ENCODE peak calls at places on chromosomes 4 and X, in four cellular contexts. X is colonic mucosa, L is lower lobe of right lung, Q is heart right ventricle. O is an unnamed sample.

GRCh38 chrX:41922694-41923171 is 621 bp downstream of the CASK start:
- DNase-seq in X (peak; percentile 29), Q (peak; percentile 4), L (peak; percentile 47), O (peak; percentile 58)

GRCh38 chrX:140440891-140441290 is 64.0 kb downstream of the SOX3 start:
- DNase-seq in X (no peak), Q (no peak), L (no peak), O (no peak)

GRCh38 chr4:76690091-76690905 is 207.6 kb downstream of the SOWAHB start:
- DNase-seq in L (no peak), Q (no peak), X (no peak), O (no peak)

GRCh38 chr4:155336242-155336641 is 40.5 kb downstream of the MAP9 start:
- DNase-seq in L (no peak), Q (no peak), X (no peak), O (no peak)

GRCh38 chr4:83686166-83686565 is 150.3 kb downstream of the GPAT3 start:
- DNase-seq in L (no peak), Q (no peak), X (no peak), O (no peak)

GRCh38 chrX:47232197-47232802 is 509 bp upstream of the USP11 start:
- DNase-seq in X (no peak), L (no peak), Q (no peak), O (no peak)

GRCh38 chr4:78205601-78206000 is 148.5 kb downstream of the FRAS1 start:
- DNase-seq in X (no peak), Q (no peak), L (no peak), O (no peak)

GRCh38 chr4:22522206-22522605 is 6.3 kb upstream of the ADGRA3 start:
- DNase-seq in L (no peak), X (no peak), Q (no peak), O (no peak)

GRCh38 chr4:9685692-9686091 is 95.7 kb upstream of the DRD5 start:
- DNase-seq in Q (no peak), L (no peak), X (no peak), O (no peak)

GRCh38 chr4:135840781-135841180 is 1639.2 kb upstream of the PABPC4L start:
- DNase-seq in X (no peak), Q (no peak), L (no peak), O (no peak)

GRCh38 chrX:153459976-153460375 is 10.4 kb downstream of the HAUS7 start:
- DNase-seq in L (no peak), X (no peak), Q (no peak), O (no peak)

GRCh38 chrX:106608016-106608415 is 3.8 kb upstream of the RADX start:
- DNase-seq in L (peak; percentile 41), X (no peak), Q (no peak), O (no peak)

GRCh38 chrX:50180073-50180940 is 20.5 kb downstream of the AKAP4 start:
- DNase-seq in L (no peak), X (no peak), Q (no peak), O (no peak)

GRCh38 chr4:31107362-31107761 is 387.2 kb downstream of the PCDH7 start:
- DNase-seq in X (no peak), L (no peak), Q (no peak), O (no peak)

GRCh38 chrX:109356684-109357083 is 125.2 kb downstream of the GUCY2F start:
- DNase-seq in L (no peak), Q (no peak), X (no peak), O (no peak)

GRCh38 chrX:106774981-106775380 is 27.5 kb upstream of the TBC1D8B start:
- DNase-seq in X (no peak), Q (no peak), L (no peak), O (no peak)

GRCh38 chr4:155025762-155026457 is 182.5 kb upstream of the NPY2R start:
- DNase-seq in L (peak; percentile 47), Q (peak; percentile 6), X (peak; percentile 66), O (no peak)

GRCh38 chr4:6755088-6755753 is 27.3 kb upstream of the KIAA0232 start:
- DNase-seq in X (no peak), L (peak; percentile 18), Q (no peak), O (peak; percentile 52)

GRCh38 chrX:84168095-84168494 is 19.9 kb downstream of the RPS6KA6 start:
- DNase-seq in L (no peak), X (no peak), Q (no peak), O (no peak)

GRCh38 chr4:3306465-3306864 is 13.6 kb downstream of the RGS12 start:
- DNase-seq in L (peak; percentile 28), X (no peak), Q (no peak), O (no peak)

GRCh38 chr4:122481766-122482405 is 25.4 kb upstream of the IL2 start:
- DNase-seq in X (no peak), Q (no peak), L (no peak), O (no peak)

GRCh38 chr4:16078195-16078756 is 5.5 kb downstream of the PROM1 start:
- DNase-seq in X (no peak), L (no peak), Q (no peak), O (no peak)

GRCh38 chr4:169009281-169010124 is 552 bp downstream of the CBR4 start:
- DNase-seq in L (peak; percentile 78), Q (peak; percentile 69), X (peak; percentile 71), O (peak; percentile 82)

GRCh38 chr4:76226418-76226817 is 12.8 kb upstream of the SCARB2 start:
- DNase-seq in Q (no peak), L (no peak), X (no peak), O (no peak)

GRCh38 chr4:42281324-42282020 is 115.8 kb upstream of the SHISA3 start:
- DNase-seq in Q (no peak), X (no peak), L (no peak), O (no peak)

GRCh38 chrX:153632612-153632980 is 14.4 kb upstream of the DUSP9 start:
- DNase-seq in Q (no peak), L (no peak), X (no peak), O (no peak)

GRCh38 chr4:4519296-4519898 is 22.5 kb downstream of the STX18 start:
- DNase-seq in Q (no peak), L (no peak), X (no peak), O (no peak)

GRCh38 chr4:113056318-113056717 is 6.9 kb downstream of the ANK2 start:
- DNase-seq in L (no peak), X (no peak), Q (no peak), O (no peak)

GRCh38 chr4:37326852-37327251 is 82.3 kb downstream of the NWD2 start:
- DNase-seq in Q (no peak), X (no peak), L (no peak), O (no peak)

GRCh38 chrX:115372026-115372610 is 82.6 kb downstream of the LUZP4 start:
- DNase-seq in Q (no peak), X (no peak), L (no peak), O (no peak)

GRCh38 chrX:129561453-129561852 is 21.4 kb downstream of the OCRL start:
- DNase-seq in X (no peak), Q (no peak), L (no peak), O (no peak)
- H3K36me3 ChIP-seq in X (no peaks in the 10 kb centered on the region), Q (peaks cover 5% of the 10 kb centered on the region), L (peaks cover 58% of the 10 kb centered on the region), O (no peaks in the 10 kb centered on the region)

GRCh38 chrX:20059467-20060128 is 57.1 kb downstream of the MAP7D2 start:
- DNase-seq in Q (no peak), X (no peak), L (no peak), O (no peak)
- H3K4me1 ChIP-seq in Q (no peaks in the 10 kb centered on the region), X (no peaks in the 10 kb centered on the region), L (no peaks in the 10 kb centered on the region), O (no peaks in the 10 kb centered on the region)

GRCh38 chr4:108031427-108032083 is 41.9 kb downstream of the HADH start:
- DNase-seq in L (no peak), X (no peak), Q (no peak), O (no peak)
- H3K36me3 ChIP-seq in L (peaks cover 66% of the 10 kb centered on the region), X (no peaks in the 10 kb centered on the region), Q (peaks cover 36% of the 10 kb centered on the region), O (peaks cover 10% of the 10 kb centered on the region)

DNA sequence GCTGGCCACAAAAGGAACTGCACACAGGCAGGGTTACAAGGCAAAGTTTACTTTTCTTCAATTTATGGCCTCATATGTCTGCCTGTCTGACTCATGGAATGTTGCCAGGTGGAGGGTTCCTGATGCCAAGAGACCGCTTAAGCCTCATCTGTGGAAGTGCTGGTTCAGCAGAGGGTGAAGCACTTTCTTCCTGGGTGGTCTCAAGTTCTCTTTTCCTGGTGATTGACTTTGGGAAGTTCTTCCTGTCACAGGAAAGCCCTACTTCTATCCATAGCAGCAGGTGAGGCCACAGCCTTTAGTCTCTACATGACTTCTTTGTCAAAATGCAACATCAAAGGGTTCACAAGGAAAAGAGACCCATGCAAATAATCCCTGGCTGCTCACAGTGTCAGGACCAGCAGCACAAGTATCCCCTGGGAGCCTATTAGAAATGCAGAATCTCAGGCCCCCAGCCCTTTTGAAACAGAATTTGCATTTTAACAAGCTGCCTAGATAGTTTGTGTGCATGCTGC is 81.4 kb upstream of the IGFBP7 start:
- DNase-seq in Q (no peak), X (peak; percentile 37), L (no peak), O (no peak)
- H3K4me1 ChIP-seq in Q (no peaks in the 10 kb centered on the region), X (no peaks in the 10 kb centered on the region), L (no peaks in the 10 kb centered on the region), O (no peaks in the 10 kb centered on the region)

DNA sequence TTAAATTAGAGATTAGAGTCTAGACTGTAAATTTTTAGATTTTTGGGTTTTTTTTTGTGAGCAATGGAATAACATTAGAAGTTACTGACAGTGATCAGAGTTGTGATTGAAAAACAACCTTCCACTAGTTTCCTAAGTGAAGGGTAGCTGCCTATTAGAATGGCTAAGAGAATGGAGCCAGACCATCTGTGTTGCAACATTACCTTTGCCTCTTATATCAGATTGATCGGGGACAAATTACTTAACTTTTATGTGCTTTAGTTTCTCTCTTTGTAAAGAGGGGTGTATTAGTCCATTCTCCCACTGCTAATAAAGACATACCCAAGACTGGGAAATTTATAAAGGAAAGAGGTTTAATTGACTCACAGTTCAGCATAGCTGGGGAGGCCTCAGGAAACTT is 12.5 kb upstream of the PI4K2B start:
- DNase-seq in L (no peak), X (no peak), Q (no peak), O (no peak)
- H3K36me3 ChIP-seq in L (no peaks in the 10 kb centered on the region), X (no peaks in the 10 kb centered on the region), Q (no peaks in the 10 kb centered on the region), O (no peaks in the 10 kb centered on the region)

GRCh38 chr4:82371398-82371972 is 2.3 kb downstream of the HNRNPD start:
- DNase-seq in L (no peak), Q (no peak), X (no peak), O (no peak)

GRCh38 chr4:82372502-82372873 is 1.3 kb downstream of the HNRNPD start:
- DNase-seq in Q (peak; percentile 41), L (no peak), X (peak; percentile 66), O (no peak)

GRCh38 chr4:82376109-82376508 is 2.3 kb upstream of the HNRNPD start:
- DNase-seq in L (no peak), X (no peak), Q (no peak), O (no peak)

GRCh38 chr4:82372874-82373815 is 646 bp downstream of the HNRNPD start:
- DNase-seq in X (peak; percentile 91), Q (peak; percentile 83), L (peak; percentile 80), O (peak; percentile 66)

GRCh38 chr4:82373816-82374740 is at the start of gene HNRNPD:
- DNase-seq in X (peak; percentile 97), Q (peak; percentile 99), L (peak; percentile 99), O (peak; percentile 98)
- H3K4me1 ChIP-seq in X (peaks cover 5% of the 10 kb centered on the region), Q (peaks cover 39% of the 10 kb centered on the region), L (peaks cover 41% of the 10 kb centered on the region), O (peaks cover 31% of the 10 kb centered on the region)